ENCODE peak calls at places on chromosomes 6 and 20, in seven cellular contexts. One of them, this sample, is unnamed.

GRCh38 chr20:54860716-54861115 is 385.3 kb downstream of the DOK5 start:
- DNase-seq in tibial nerve: no peak
- DNase-seq in left lung: no peak
- DNase-seq in GOT3: no peak
- DNase-seq in stimulated activated CD4-positive, alpha-beta T cell treated with anti-CD3 and anti-CD28 coated beads, TNF-alpha, amount 100 ng/mL, for 48 hours: no peak
- DNase-seq in myocyte: no peak
- DNase-seq in CD8-positive, alpha-beta memory T cell: no peak
- DNase-seq in this sample: no peak

GRCh38 chr20:62929051-62929538 is 2.8 kb upstream of the DIDO1 start:
- DNase-seq in tibial nerve: peak
- DNase-seq in left lung: peak
- DNase-seq in GOT3: no peak
- DNase-seq in stimulated activated CD4-positive, alpha-beta T cell treated with anti-CD3 and anti-CD28 coated beads, TNF-alpha, amount 100 ng/mL, for 48 hours: peak
- DNase-seq in myocyte: no peak
- DNase-seq in CD8-positive, alpha-beta memory T cell: peak
- DNase-seq in this sample: peak

GRCh38 chr6:56862415-56863175 is 92.3 kb upstream of the BEND6 start:
- DNase-seq in tibial nerve: no peak
- DNase-seq in left lung: no peak
- DNase-seq in GOT3: no peak
- DNase-seq in stimulated activated CD4-positive, alpha-beta T cell treated with anti-CD3 and anti-CD28 coated beads, TNF-alpha, amount 100 ng/mL, for 48 hours: no peak
- DNase-seq in myocyte: peak
- DNase-seq in CD8-positive, alpha-beta memory T cell: no peak
- DNase-seq in this sample: no peak

GRCh38 chr6:1382883-1383728 is 6.3 kb upstream of the FOXF2 start:
- DNase-seq in tibial nerve: no peak
- DNase-seq in left lung: no peak
- DNase-seq in GOT3: no peak
- DNase-seq in stimulated activated CD4-positive, alpha-beta T cell treated with anti-CD3 and anti-CD28 coated beads, TNF-alpha, amount 100 ng/mL, for 48 hours: no peak
- DNase-seq in myocyte: no peak
- DNase-seq in CD8-positive, alpha-beta memory T cell: no peak
- DNase-seq in this sample: no peak

GRCh38 chr20:1941226-1941625 is 46.0 kb downstream of the SIRPA start:
- DNase-seq in tibial nerve: no peak
- DNase-seq in left lung: no peak
- DNase-seq in GOT3: no peak
- DNase-seq in stimulated activated CD4-positive, alpha-beta T cell treated with anti-CD3 and anti-CD28 coated beads, TNF-alpha, amount 100 ng/mL, for 48 hours: no peak
- DNase-seq in myocyte: no peak
- DNase-seq in CD8-positive, alpha-beta memory T cell: no peak
- DNase-seq in this sample: peak

GRCh38 chr6:128327890-128328289 is 192.5 kb downstream of the PTPRK start:
- DNase-seq in tibial nerve: no peak
- DNase-seq in left lung: no peak
- DNase-seq in GOT3: no peak
- DNase-seq in stimulated activated CD4-positive, alpha-beta T cell treated with anti-CD3 and anti-CD28 coated beads, TNF-alpha, amount 100 ng/mL, for 48 hours: no peak
- DNase-seq in myocyte: no peak
- DNase-seq in CD8-positive, alpha-beta memory T cell: peak
- DNase-seq in this sample: no peak

GRCh38 chr6:36930483-36930882 is 24.1 kb upstream of the PI16 start:
- DNase-seq in tibial nerve: no peak
- DNase-seq in left lung: no peak
- DNase-seq in GOT3: no peak
- DNase-seq in stimulated activated CD4-positive, alpha-beta T cell treated with anti-CD3 and anti-CD28 coated beads, TNF-alpha, amount 100 ng/mL, for 48 hours: no peak
- DNase-seq in myocyte: no peak
- DNase-seq in CD8-positive, alpha-beta memory T cell: no peak
- DNase-seq in this sample: no peak

GRCh38 chr6:85360794-85361642 is 88.9 kb upstream of the NT5E start:
- DNase-seq in tibial nerve: peak
- DNase-seq in left lung: peak
- DNase-seq in GOT3: peak
- DNase-seq in stimulated activated CD4-positive, alpha-beta T cell treated with anti-CD3 and anti-CD28 coated beads, TNF-alpha, amount 100 ng/mL, for 48 hours: no peak
- DNase-seq in myocyte: peak
- DNase-seq in CD8-positive, alpha-beta memory T cell: no peak
- DNase-seq in this sample: no peak

GRCh38 chr6:10528170-10528981 is 7.2 kb downstream of the GCNT2 start:
- DNase-seq in tibial nerve: no peak
- DNase-seq in left lung: peak
- DNase-seq in GOT3: no peak
- DNase-seq in stimulated activated CD4-positive, alpha-beta T cell treated with anti-CD3 and anti-CD28 coated beads, TNF-alpha, amount 100 ng/mL, for 48 hours: no peak
- DNase-seq in myocyte: no peak
- DNase-seq in CD8-positive, alpha-beta memory T cell: no peak
- DNase-seq in this sample: no peak

GRCh38 chr6:50410577-50410976 is 302.7 kb upstream of the TFAP2D start:
- DNase-seq in tibial nerve: no peak
- DNase-seq in left lung: no peak
- DNase-seq in GOT3: no peak
- DNase-seq in stimulated activated CD4-positive, alpha-beta T cell treated with anti-CD3 and anti-CD28 coated beads, TNF-alpha, amount 100 ng/mL, for 48 hours: no peak
- DNase-seq in myocyte: no peak
- DNase-seq in CD8-positive, alpha-beta memory T cell: no peak
- DNase-seq in this sample: no peak

GRCh38 chr6:115004982-115005381 is 662.2 kb upstream of the HS3ST5 start:
- DNase-seq in tibial nerve: no peak
- DNase-seq in left lung: no peak
- DNase-seq in GOT3: no peak
- DNase-seq in stimulated activated CD4-positive, alpha-beta T cell treated with anti-CD3 and anti-CD28 coated beads, TNF-alpha, amount 100 ng/mL, for 48 hours: no peak
- DNase-seq in myocyte: no peak
- DNase-seq in CD8-positive, alpha-beta memory T cell: no peak
- DNase-seq in this sample: no peak

GRCh38 chr20:59258103-59258705 is 42.2 kb upstream of the EDN3 start:
- DNase-seq in tibial nerve: no peak
- DNase-seq in left lung: no peak
- DNase-seq in GOT3: no peak
- DNase-seq in stimulated activated CD4-positive, alpha-beta T cell treated with anti-CD3 and anti-CD28 coated beads, TNF-alpha, amount 100 ng/mL, for 48 hours: no peak
- DNase-seq in myocyte: no peak
- DNase-seq in CD8-positive, alpha-beta memory T cell: no peak
- DNase-seq in this sample: no peak

GRCh38 chr6:149628865-149629544 is 19.5 kb downstream of the KATNA1 start:
- DNase-seq in tibial nerve: no peak
- DNase-seq in left lung: no peak
- DNase-seq in GOT3: no peak
- DNase-seq in stimulated activated CD4-positive, alpha-beta T cell treated with anti-CD3 and anti-CD28 coated beads, TNF-alpha, amount 100 ng/mL, for 48 hours: no peak
- DNase-seq in myocyte: no peak
- DNase-seq in CD8-positive, alpha-beta memory T cell: no peak
- DNase-seq in this sample: no peak

GRCh38 chr6:52976591-52977035 is 18.5 kb downstream of the GSTA4 start:
- DNase-seq in tibial nerve: no peak
- DNase-seq in left lung: peak
- DNase-seq in GOT3: no peak
- DNase-seq in stimulated activated CD4-positive, alpha-beta T cell treated with anti-CD3 and anti-CD28 coated beads, TNF-alpha, amount 100 ng/mL, for 48 hours: no peak
- DNase-seq in myocyte: no peak
- DNase-seq in CD8-positive, alpha-beta memory T cell: no peak
- DNase-seq in this sample: no peak

GRCh38 chr6:32973934-32974333 is 5.5 kb downstream of the BRD2 start:
- DNase-seq in tibial nerve: no peak
- DNase-seq in left lung: no peak
- DNase-seq in GOT3: no peak
- DNase-seq in stimulated activated CD4-positive, alpha-beta T cell treated with anti-CD3 and anti-CD28 coated beads, TNF-alpha, amount 100 ng/mL, for 48 hours: no peak
- DNase-seq in myocyte: peak
- DNase-seq in CD8-positive, alpha-beta memory T cell: peak
- DNase-seq in this sample: no peak

GRCh38 chr6:105620878-105621277 is 218.0 kb upstream of the PREP start:
- DNase-seq in tibial nerve: no peak
- DNase-seq in left lung: no peak
- DNase-seq in GOT3: no peak
- DNase-seq in stimulated activated CD4-positive, alpha-beta T cell treated with anti-CD3 and anti-CD28 coated beads, TNF-alpha, amount 100 ng/mL, for 48 hours: no peak
- DNase-seq in myocyte: no peak
- DNase-seq in CD8-positive, alpha-beta memory T cell: no peak
- DNase-seq in this sample: no peak

GRCh38 chr6:151075943-151076555 is 163.7 kb upstream of the AKAP12 start:
- DNase-seq in tibial nerve: no peak
- DNase-seq in left lung: no peak
- DNase-seq in GOT3: no peak
- DNase-seq in stimulated activated CD4-positive, alpha-beta T cell treated with anti-CD3 and anti-CD28 coated beads, TNF-alpha, amount 100 ng/mL, for 48 hours: no peak
- DNase-seq in myocyte: peak
- DNase-seq in CD8-positive, alpha-beta memory T cell: no peak
- DNase-seq in this sample: no peak

GRCh38 chr20:22921595-22922421 is 113.3 kb upstream of the SSTR4 start:
- DNase-seq in tibial nerve: no peak
- DNase-seq in left lung: no peak
- DNase-seq in GOT3: no peak
- DNase-seq in stimulated activated CD4-positive, alpha-beta T cell treated with anti-CD3 and anti-CD28 coated beads, TNF-alpha, amount 100 ng/mL, for 48 hours: no peak
- DNase-seq in myocyte: peak
- DNase-seq in CD8-positive, alpha-beta memory T cell: no peak
- DNase-seq in this sample: no peak

GRCh38 chr6:26330835-26331808 is 33.9 kb upstream of the BTN3A2 start:
- DNase-seq in tibial nerve: no peak
- DNase-seq in left lung: no peak
- DNase-seq in GOT3: no peak
- DNase-seq in stimulated activated CD4-positive, alpha-beta T cell treated with anti-CD3 and anti-CD28 coated beads, TNF-alpha, amount 100 ng/mL, for 48 hours: no peak
- DNase-seq in myocyte: no peak
- DNase-seq in CD8-positive, alpha-beta memory T cell: peak
- DNase-seq in this sample: no peak

GRCh38 chr6:128822271-128822670 is 60.7 kb upstream of the LAMA2 start:
- DNase-seq in tibial nerve: no peak
- DNase-seq in left lung: no peak
- DNase-seq in GOT3: no peak
- DNase-seq in stimulated activated CD4-positive, alpha-beta T cell treated with anti-CD3 and anti-CD28 coated beads, TNF-alpha, amount 100 ng/mL, for 48 hours: no peak
- DNase-seq in myocyte: no peak
- DNase-seq in CD8-positive, alpha-beta memory T cell: no peak
- DNase-seq in this sample: no peak

GRCh38 chr6:137641474-137642077 is 147.4 kb upstream of the OLIG3 start:
- DNase-seq in tibial nerve: peak
- DNase-seq in left lung: peak
- DNase-seq in GOT3: no peak
- DNase-seq in stimulated activated CD4-positive, alpha-beta T cell treated with anti-CD3 and anti-CD28 coated beads, TNF-alpha, amount 100 ng/mL, for 48 hours: peak
- DNase-seq in myocyte: peak
- DNase-seq in CD8-positive, alpha-beta memory T cell: peak
- DNase-seq in this sample: peak

GRCh38 chr6:81242634-81243033 is 509.8 kb downstream of the TENT5A start:
- DNase-seq in tibial nerve: no peak
- DNase-seq in left lung: no peak
- DNase-seq in GOT3: no peak
- DNase-seq in stimulated activated CD4-positive, alpha-beta T cell treated with anti-CD3 and anti-CD28 coated beads, TNF-alpha, amount 100 ng/mL, for 48 hours: no peak
- DNase-seq in myocyte: no peak
- DNase-seq in CD8-positive, alpha-beta memory T cell: no peak
- DNase-seq in this sample: no peak

GRCh38 chr20:33676652-33677645 is 2.7 kb upstream of the NECAB3 start:
- DNase-seq in tibial nerve: no peak
- DNase-seq in left lung: no peak
- DNase-seq in GOT3: no peak
- DNase-seq in stimulated activated CD4-positive, alpha-beta T cell treated with anti-CD3 and anti-CD28 coated beads, TNF-alpha, amount 100 ng/mL, for 48 hours: no peak
- DNase-seq in myocyte: no peak
- DNase-seq in CD8-positive, alpha-beta memory T cell: no peak
- DNase-seq in this sample: no peak

GRCh38 chr20:10659651-10660601 is 13.9 kb downstream of the JAG1 start:
- DNase-seq in tibial nerve: no peak
- DNase-seq in left lung: peak
- DNase-seq in GOT3: no peak
- DNase-seq in stimulated activated CD4-positive, alpha-beta T cell treated with anti-CD3 and anti-CD28 coated beads, TNF-alpha, amount 100 ng/mL, for 48 hours: no peak
- DNase-seq in myocyte: no peak
- DNase-seq in CD8-positive, alpha-beta memory T cell: no peak
- DNase-seq in this sample: no peak

GRCh38 chr6:131199568-131200272 is 64.5 kb downstream of the AKAP7 start:
- DNase-seq in tibial nerve: no peak
- DNase-seq in left lung: no peak
- DNase-seq in GOT3: no peak
- DNase-seq in stimulated activated CD4-positive, alpha-beta T cell treated with anti-CD3 and anti-CD28 coated beads, TNF-alpha, amount 100 ng/mL, for 48 hours: peak
- DNase-seq in myocyte: peak
- DNase-seq in CD8-positive, alpha-beta memory T cell: peak
- DNase-seq in this sample: peak

GRCh38 chr20:62985089-62985778 is 21.5 kb downstream of the BHLHE23 start:
- DNase-seq in tibial nerve: no peak
- DNase-seq in left lung: no peak
- DNase-seq in GOT3: no peak
- DNase-seq in stimulated activated CD4-positive, alpha-beta T cell treated with anti-CD3 and anti-CD28 coated beads, TNF-alpha, amount 100 ng/mL, for 48 hours: no peak
- DNase-seq in myocyte: no peak
- DNase-seq in CD8-positive, alpha-beta memory T cell: no peak
- DNase-seq in this sample: no peak

GRCh38 chr6:159877256-159877808 is 13.5 kb upstream of the MAS1 start:
- DNase-seq in tibial nerve: no peak
- DNase-seq in left lung: no peak
- DNase-seq in GOT3: no peak
- DNase-seq in stimulated activated CD4-positive, alpha-beta T cell treated with anti-CD3 and anti-CD28 coated beads, TNF-alpha, amount 100 ng/mL, for 48 hours: no peak
- DNase-seq in myocyte: no peak
- DNase-seq in CD8-positive, alpha-beta memory T cell: no peak
- DNase-seq in this sample: no peak

GRCh38 chr6:3919130-3919628 is 70.0 kb downstream of the FAM50B start:
- DNase-seq in tibial nerve: no peak
- DNase-seq in left lung: peak
- DNase-seq in GOT3: no peak
- DNase-seq in stimulated activated CD4-positive, alpha-beta T cell treated with anti-CD3 and anti-CD28 coated beads, TNF-alpha, amount 100 ng/mL, for 48 hours: no peak
- DNase-seq in myocyte: peak
- DNase-seq in CD8-positive, alpha-beta memory T cell: no peak
- DNase-seq in this sample: no peak

GRCh38 chr20:50138479-50139393 is 14.8 kb downstream of the PEDS1 start:
- DNase-seq in tibial nerve: no peak
- DNase-seq in left lung: no peak
- DNase-seq in GOT3: no peak
- DNase-seq in stimulated activated CD4-positive, alpha-beta T cell treated with anti-CD3 and anti-CD28 coated beads, TNF-alpha, amount 100 ng/mL, for 48 hours: no peak
- DNase-seq in myocyte: peak
- DNase-seq in CD8-positive, alpha-beta memory T cell: no peak
- DNase-seq in this sample: peak

This sample was measured in right lobe of liver.